ENCODE peak calls at places on chromosomes 7 and 10, in nine cellular contexts. J, D, Y, W, A, Q, N, B and G are unnamed samples.

GRCh38 chr10:116292493-116292892 is 19.5 kb upstream of the GFRA1 start:
- DNase-seq in J (no peak), W (no peak), A (no peak), Q (no peak), B (no peak), D (no peak), N (no peak), Y (no peak), G (no peak)

GRCh38 chr7:123148813-123149212 is 51.0 kb downstream of the SLC13A1 start:
- DNase-seq in J (no peak), Q (no peak), W (no peak), A (no peak), Y (no peak), N (no peak), B (no peak), D (no peak), G (no peak)

GRCh38 chr10:77413231-77413630 is 224.4 kb downstream of the KCNMA1 start:
- DNase-seq in J (no peak), W (no peak), Q (no peak), N (no peak), A (no peak), D (no peak), Y (no peak), B (no peak), G (no peak)

GRCh38 chr7:93592588-93593266 is 18.2 kb upstream of the CALCR start:
- DNase-seq in J (no peak), Q (no peak), W (no peak), B (no peak), D (no peak), N (no peak), A (no peak), Y (no peak), G (no peak)

GRCh38 chr10:110784198-110784597 is 87.5 kb upstream of the PDCD4 start:
- DNase-seq in W (no peak), Y (no peak), N (no peak), A (no peak), Q (no peak), J (no peak), B (no peak), D (no peak), G (no peak)

GRCh38 chr7:2231992-2232765 is 566 bp downstream of the MAD1L1 start:
- DNase-seq in Y (no peak), B (no peak), A (no peak), D (no peak), W (no peak), Q (no peak), J (no peak), N (peak), G (no peak)

GRCh38 chr10:68752711-68753110 is 31.7 kb downstream of the CCAR1 start:
- DNase-seq in B (no peak), N (no peak), A (no peak), Q (no peak), W (no peak), D (no peak), J (no peak), Y (no peak), G (no peak)

GRCh38 chr10:11242443-11243386 is 225.0 kb downstream of the CELF2 start:
- DNase-seq in N (no peak), W (no peak), D (no peak), Y (peak), A (peak), B (peak), J (no peak), Q (no peak), G (no peak)

GRCh38 chr10:132409667-132410028 is 12.6 kb downstream of the PWWP2B start:
- DNase-seq in N (no peak), A (no peak), Q (no peak), B (no peak), W (no peak), Y (peak), D (no peak), J (no peak), G (no peak)

GRCh38 chr7:85205754-85206153 is 18.9 kb upstream of the SEMA3D start:
- DNase-seq in B (no peak), J (no peak), Y (no peak), A (no peak), Q (no peak), D (no peak), N (no peak), W (no peak), G (no peak)

GRCh38 chr10:43961523-43962345 is 313.1 kb upstream of the ZNF32 start:
- DNase-seq in B (no peak), W (no peak), N (no peak), Y (no peak), J (peak), Q (no peak), D (peak), A (no peak), G (no peak)

GRCh38 chr10:14601872-14602725 is 172.6 kb downstream of the FAM107B start:
- DNase-seq in N (peak), W (peak), B (peak), D (no peak), A (no peak), J (peak), Q (no peak), Y (no peak), G (peak)

GRCh38 chr7:92075455-92076158 is 58.7 kb downstream of the CYP51A1 start:
- DNase-seq in Y (no peak), W (no peak), J (no peak), B (no peak), D (no peak), Q (no peak), N (no peak), A (no peak), G (no peak)

GRCh38 chr7:132531562-132531961 is 44.7 kb downstream of the PLXNA4 start:
- DNase-seq in N (no peak), B (no peak), J (no peak), W (no peak), D (no peak), A (no peak), Q (no peak), Y (no peak), G (no peak)

DNA sequence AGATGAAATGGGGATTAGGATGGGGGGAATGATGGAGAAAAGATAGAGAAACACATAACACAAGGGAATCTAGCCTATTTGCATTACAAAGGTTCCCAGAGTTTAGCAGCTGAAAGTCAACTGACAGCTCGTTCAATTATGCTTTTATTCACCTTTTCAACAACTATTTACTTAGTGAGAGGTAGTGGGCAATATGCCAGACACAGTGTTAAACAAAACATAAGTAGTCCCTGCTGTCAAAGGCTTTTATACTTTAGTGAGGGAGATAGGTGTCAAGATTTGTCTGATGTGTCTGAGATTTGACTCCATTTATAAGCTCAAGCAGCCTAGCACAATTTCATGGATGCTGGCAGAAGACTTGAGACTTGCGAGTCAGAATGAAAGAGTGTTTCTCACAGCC is 549.0 kb upstream of the VSTM2A start:
- DNase-seq in J (no peak), W (no peak), Y (no peak), Q (no peak), B (no peak), A (no peak), D (no peak), N (no peak), G (no peak)
- H3K4me3 ChIP-seq in J (no peak), W (no peak), Y (no peak), Q (no peak), B (no peak), A (no peak), D (no peak), N (no peak), G (no peak)

GRCh38 chr7:99949645-99950228 is 20.3 kb upstream of the GJC3 start:
- DNase-seq in W (no peak), Y (no peak), J (no peak), B (peak), A (no peak), D (no peak), N (no peak), Q (no peak), G (no peak)

GRCh38 chr7:99947608-99948007 is 18.2 kb upstream of the GJC3 start:
- DNase-seq in A (no peak), J (no peak), N (no peak), Q (no peak), W (no peak), Y (no peak), B (no peak), D (no peak), G (no peak)

GRCh38 chr7:99943641-99944507 is 14.5 kb upstream of the GJC3 start:
- DNase-seq in N (no peak), W (no peak), B (no peak), Y (no peak), D (no peak), A (no peak), J (no peak), Q (no peak), G (no peak)

GRCh38 chr7:99944508-99945070 is 15.2 kb upstream of the GJC3 start:
- DNase-seq in D (no peak), Y (no peak), W (no peak), B (no peak), J (no peak), A (no peak), N (no peak), Q (no peak), G (no peak)
- H3K27ac ChIP-seq in D (no peak), Y (no peak), W (no peak), B (no peak), J (no peak), A (no peak), N (no peak), Q (peak), G (no peak)

GRCh38 chr7:150471886-150472285 is 21.5 kb downstream of the GIMAP8 start:
- DNase-seq in D (no peak), Q (no peak), B (no peak), W (no peak), N (no peak), A (no peak), J (no peak), Y (no peak), G (no peak)

GRCh38 chr7:150464962-150465361 is 14.5 kb downstream of the GIMAP8 start:
- DNase-seq in B (no peak), Y (no peak), W (no peak), D (no peak), J (no peak), A (no peak), Q (no peak), N (no peak), G (no peak)

GRCh38 chr7:150465414-150465813 is 15.0 kb downstream of the GIMAP8 start:
- DNase-seq in A (no peak), Y (no peak), Q (no peak), N (no peak), J (no peak), B (no peak), D (no peak), W (no peak), G (no peak)

GRCh38 chr7:150466477-150466876 is 16.0 kb downstream of the GIMAP8 start:
- DNase-seq in D (no peak), N (no peak), A (no peak), J (no peak), B (no peak), Q (no peak), Y (no peak), W (no peak), G (no peak)

GRCh38 chr7:150468241-150468640 is 17.8 kb downstream of the GIMAP8 start:
- DNase-seq in B (no peak), W (no peak), A (no peak), J (no peak), Q (no peak), N (no peak), D (no peak), Y (no peak), G (no peak)
- H3K4me3 ChIP-seq in B (no peak), W (no peak), A (peak), J (no peak), Q (peak), N (no peak), D (no peak), Y (peak), G (no peak)

DNA sequence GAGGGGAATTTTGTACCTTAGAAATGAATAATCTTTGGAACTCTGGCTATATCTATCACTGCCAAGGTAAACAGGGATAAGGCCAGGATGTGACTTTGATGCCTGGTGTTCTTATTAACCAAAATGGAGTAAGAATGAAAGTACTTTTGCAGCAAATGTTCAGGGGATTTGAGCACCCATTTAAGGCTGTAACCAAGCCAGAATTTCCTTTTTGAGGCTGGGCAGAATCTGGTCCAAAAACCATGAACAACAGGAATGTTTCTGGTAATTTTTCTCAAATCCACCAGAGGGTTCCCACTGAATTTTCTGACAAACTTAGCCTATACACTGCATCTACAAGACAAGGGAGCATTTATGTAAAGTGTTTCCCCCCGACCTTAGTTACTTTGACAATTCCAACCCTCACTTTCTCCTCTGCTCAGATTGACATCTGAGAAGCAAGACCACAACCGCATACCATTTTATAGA is 120.6 kb downstream of the BAMBI start:
- DNase-seq in W (no peak), D (no peak), J (no peak), Q (no peak), Y (no peak), B (no peak), N (no peak), A (no peak), G (no peak)
- H3K27ac ChIP-seq in W (no peak), D (peak), J (no peak), Q (peak), Y (no peak), B (no peak), N (no peak), A (no peak), G (no peak)

DNA sequence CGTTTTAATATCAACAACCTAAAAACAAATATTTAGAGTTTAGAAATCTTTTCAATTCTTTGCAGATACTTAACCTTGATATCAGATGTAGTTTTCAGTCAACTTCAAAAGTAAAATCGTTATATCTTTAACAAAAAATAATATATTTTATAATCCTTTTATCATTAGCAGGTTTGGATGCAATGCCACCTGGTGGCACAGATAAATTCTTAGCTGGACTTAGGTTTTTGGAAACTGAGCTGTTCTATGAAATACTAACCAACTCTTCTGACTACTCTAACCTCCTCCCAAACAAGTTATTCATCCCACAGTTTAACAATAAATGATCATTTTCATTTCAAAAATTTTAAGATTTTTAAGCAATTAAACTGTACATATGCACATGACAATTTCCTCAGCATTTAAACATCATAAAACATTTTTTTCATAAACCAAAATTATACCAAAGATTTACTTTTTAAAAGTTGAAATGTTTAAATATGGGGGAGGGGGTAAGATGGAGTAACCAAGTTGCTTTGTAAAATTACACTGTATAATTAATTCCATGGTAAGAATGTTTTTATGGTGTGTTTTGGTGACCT is 56.9 kb downstream of the HIBADH start:
- DNase-seq in D (no peak), J (no peak), N (no peak), Q (peak), A (no peak), W (no peak), Y (no peak), B (peak), G (peak)
- H3K4me3 ChIP-seq in D (no peak), J (no peak), N (no peak), Q (no peak), A (no peak), W (no peak), Y (no peak), B (no peak), G (no peak)

GRCh38 chr7:33687601-33688000 is 217.7 kb upstream of the BMPER start:
- DNase-seq in N (no peak), J (no peak), Y (no peak), A (no peak), W (no peak), D (no peak), B (no peak), Q (no peak), G (no peak)
- H3K27ac ChIP-seq in N (no peak), J (no peak), Y (no peak), A (no peak), W (no peak), D (no peak), B (no peak), Q (no peak), G (no peak)